ENCODE peak calls at places on chromosome 19, in five cellular contexts. J is mesendoderm, T is H1, Z is keratinocyte, Q is HCT116. H is an unnamed sample.

GRCh38 chr19:57088125-57088524 is 31.7 kb upstream of the USP29 start:
- DNase-seq in J (no peak), T (no peak), Z (no peak), Q (no peak), H (no peak)

GRCh38 chr19:12841094-12841493 is 2.8 kb downstream of the MAST1 start:
- DNase-seq in J (peak; percentile 98), T (peak; percentile 94), Z (no peak), Q (no peak), H (no peak)

GRCh38 chr19:46065486-46065885 is 24.7 kb upstream of the IGFL4 start:
- DNase-seq in J (no peak), T (no peak), Z (no peak), Q (no peak), H (peak; percentile 63)

GRCh38 chr19:50003810-50004419 is 21.3 kb downstream of the VRK3 start:
- DNase-seq in J (no peak), T (no peak), Z (peak; percentile 23), Q (peak; percentile 73), H (peak; percentile 98)

GRCh38 chr19:10299545-10300458 is 9.8 kb downstream of the ZGLP1 start:
- DNase-seq in J (no peak), T (no peak), Z (no peak), Q (no peak), H (no peak)

GRCh38 chr19:52592301-52592700 is 22.2 kb downstream of the ZNF701 start:
- DNase-seq in J (no peak), T (no peak), Z (no peak), Q (no peak), H (no peak)

GRCh38 chr19:18647371-18647767 is 10.5 kb downstream of the KLHL26 start:
- DNase-seq in J (no peak), T (no peak), Z (no peak), Q (no peak), H (no peak)

GRCh38 chr19:56253737-56254136 is 18.8 kb upstream of the EDDM13 start:
- DNase-seq in J (peak; percentile 23), T (no peak), Z (peak; percentile 17), Q (peak; percentile 41), H (peak; percentile 81)

GRCh38 chr19:43711751-43712355 is 4.0 kb upstream of the IRGC start:
- DNase-seq in J (no peak), T (no peak), Z (no peak), Q (no peak), H (peak; percentile 19)

GRCh38 chr19:39390460-39390758 is 497 bp downstream of the PAF1 start:
- DNase-seq in J (no peak), T (no peak), Z (no peak), Q (peak; percentile 84), H (peak; percentile 45)

GRCh38 chr19:56504581-56504980 is 3.1 kb upstream of the ZNF471 start:
- DNase-seq in J (no peak), T (no peak), Z (no peak), Q (no peak), H (no peak)

GRCh38 chr19:35144600-35145436 is 1.8 kb downstream of the FXYD7 start:
- DNase-seq in J (peak; percentile 93), T (no peak), Z (peak; percentile 85), Q (no peak), H (peak; percentile 74)

GRCh38 chr19:43534305-43534612 is 1.3 kb downstream of the ZNF575 start:
- DNase-seq in J (no peak), T (no peak), Z (no peak), Q (no peak), H (no peak)

GRCh38 chr19:35045667-35046300 is 4.3 kb downstream of the HPN start:
- DNase-seq in J (peak; percentile 80), T (no peak), Z (no peak), Q (no peak), H (peak; percentile 24)

GRCh38 chr19:4676955-4677731 is 7.0 kb upstream of the MYDGF start:
- DNase-seq in J (peak; percentile 94), T (peak; percentile 75), Z (no peak), Q (peak; percentile 83), H (peak; percentile 53)

GRCh38 chr19:13132471-13133166 is 14.6 kb downstream of the NACC1 start:
- DNase-seq in J (no peak), T (no peak), Z (no peak), Q (no peak), H (peak; percentile 28)

GRCh38 chr19:1007399-1007745 is 7.2 kb downstream of the GRIN3B start:
- DNase-seq in J (no peak), T (no peak), Z (no peak), Q (no peak), H (no peak)

GRCh38 chr19:5321851-5322681 is 18.5 kb downstream of the PTPRS start:
- DNase-seq in J (no peak), T (no peak), Z (no peak), Q (no peak), H (no peak)

GRCh38 chr19:2315818-2316353 is 7.9 kb upstream of the LINGO3 start:
- DNase-seq in J (peak; percentile 68), T (no peak), Z (no peak), Q (no peak), H (peak; percentile 46)

GRCh38 chr19:20103091-20103501 is 25.3 kb downstream of the ZNF90 start:
- DNase-seq in J (peak; percentile 91), T (no peak), Z (no peak), Q (no peak), H (no peak)

GRCh38 chr19:46722421-46723022 is 5.6 kb upstream of the PRKD2 start:
- DNase-seq in J (no peak), T (no peak), Z (no peak), Q (no peak), H (no peak)

GRCh38 chr19:33639034-33639681 is 17.4 kb downstream of the CHST8 start:
- DNase-seq in J (no peak), T (no peak), Z (no peak), Q (no peak), H (no peak)

GRCh38 chr19:11279505-11280236 is 16.3 kb upstream of the TSPAN16 start:
- DNase-seq in J (no peak), T (no peak), Z (no peak), Q (no peak), H (no peak)

GRCh38 chr19:51091126-51091525 is 8.4 kb upstream of the KLK14 start:
- DNase-seq in J (no peak), T (no peak), Z (no peak), Q (no peak), H (no peak)

GRCh38 chr19:1970003-1970805 is 29.2 kb downstream of the CSNK1G2 start:
- DNase-seq in J (no peak), T (no peak), Z (no peak), Q (no peak), H (peak; percentile 79)

GRCh38 chr19:10730932-10731331 is 13.1 kb downstream of the DNM2 start:
- DNase-seq in J (no peak), T (no peak), Z (no peak), Q (no peak), H (no peak)

GRCh38 chr19:17467471-17468301 is 2.6 kb upstream of the SLC27A1 start:
- DNase-seq in J (no peak), T (no peak), Z (no peak), Q (no peak), H (no peak)

GRCh38 chr19:17470204-17470841 is at the start of gene SLC27A1:
- DNase-seq in J (peak; percentile 99), T (peak; percentile 96), Z (peak; percentile 95), Q (peak; percentile 98), H (peak; percentile 99)

GRCh38 chr19:17469371-17470203 is 737 bp upstream of the SLC27A1 start:
- DNase-seq in J (peak; percentile 99), T (peak; percentile 92), Z (peak; percentile 96), Q (peak; percentile 96), H (peak; percentile 97)

GRCh38 chr19:17469092-17469370 is 1.3 kb upstream of the SLC27A1 start:
- DNase-seq in J (no peak), T (no peak), Z (no peak), Q (no peak), H (no peak)

GRCh38 chr19:17468302-17469091 is 1.8 kb upstream of the SLC27A1 start:
- DNase-seq in J (no peak), T (no peak), Z (peak; percentile 40), Q (no peak), H (no peak)
- H3K9ac ChIP-seq in J (peak overlapping the region; percentile 70), T (no peak overlapping the region), Z (peak overlapping the region; percentile 83), Q (peak overlapping the region; percentile 82), H (peak overlapping the region; percentile 76)

GRCh38 chr19:38264486-38265212 is at the start of gene SPINT2:
- DNase-seq in J (peak; percentile 91), T (peak; percentile 60), Z (peak; percentile 73), Q (peak; percentile 67), H (no peak)
- H3K9ac ChIP-seq in J (peak within 1 kb of the TSS; percentile 93), T (peak within 1 kb of the TSS; percentile 78), Z (peak within 1 kb of the TSS; percentile 93), Q (peak within 1 kb of the TSS; percentile 88), H (peak within 1 kb of the TSS; percentile 86)

DNA sequence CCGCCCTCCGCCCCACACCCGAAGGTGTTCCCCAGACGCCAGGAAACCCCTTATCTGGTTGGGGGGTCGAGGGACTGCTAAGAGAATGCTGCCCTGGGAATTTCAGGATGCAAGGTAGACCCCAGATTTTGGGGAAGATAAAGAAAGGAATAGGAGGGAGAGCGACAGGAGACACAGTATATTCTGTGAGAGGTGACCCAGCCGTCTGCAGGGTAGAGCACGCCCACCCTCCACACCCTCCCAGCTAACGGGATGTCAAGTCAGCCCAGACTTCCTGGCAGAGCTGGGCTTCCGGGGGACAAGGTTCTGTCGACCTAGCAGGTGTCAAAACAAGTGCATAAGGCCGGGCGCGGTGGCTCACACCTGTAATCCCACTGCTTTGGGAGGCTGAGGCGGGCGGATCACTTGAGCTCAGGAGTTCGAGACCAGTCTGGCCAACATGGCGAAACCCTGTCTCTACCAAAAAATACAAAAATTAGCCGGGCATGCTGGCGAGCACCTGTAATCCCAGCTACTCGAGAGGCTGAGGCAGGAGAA is 735 bp upstream of the PRR36 start:
- DNase-seq in J (no peak), T (no peak), Z (no peak), Q (no peak), H (no peak)
- H3K9ac ChIP-seq in J (no peak overlapping the region), T (no peak overlapping the region), Z (no peak overlapping the region), Q (peak overlapping the region; percentile 41), H (no peak overlapping the region)

GRCh38 chr19:3456925-3457530 is 23.3 kb downstream of the SMIM24 start:
- DNase-seq in J (no peak), T (no peak), Z (no peak), Q (no peak), H (no peak)

GRCh38 chr19:3458595-3459284 is 21.6 kb downstream of the SMIM24 start:
- DNase-seq in J (peak; percentile 82), T (no peak), Z (no peak), Q (no peak), H (no peak)

GRCh38 chr19:3455960-3456601 is 24.2 kb downstream of the SMIM24 start:
- DNase-seq in J (no peak), T (no peak), Z (no peak), Q (no peak), H (no peak)

GRCh38 chr19:3458229-3458555 is 22.1 kb downstream of the SMIM24 start:
- DNase-seq in J (peak; percentile 63), T (no peak), Z (no peak), Q (no peak), H (no peak)

DNA sequence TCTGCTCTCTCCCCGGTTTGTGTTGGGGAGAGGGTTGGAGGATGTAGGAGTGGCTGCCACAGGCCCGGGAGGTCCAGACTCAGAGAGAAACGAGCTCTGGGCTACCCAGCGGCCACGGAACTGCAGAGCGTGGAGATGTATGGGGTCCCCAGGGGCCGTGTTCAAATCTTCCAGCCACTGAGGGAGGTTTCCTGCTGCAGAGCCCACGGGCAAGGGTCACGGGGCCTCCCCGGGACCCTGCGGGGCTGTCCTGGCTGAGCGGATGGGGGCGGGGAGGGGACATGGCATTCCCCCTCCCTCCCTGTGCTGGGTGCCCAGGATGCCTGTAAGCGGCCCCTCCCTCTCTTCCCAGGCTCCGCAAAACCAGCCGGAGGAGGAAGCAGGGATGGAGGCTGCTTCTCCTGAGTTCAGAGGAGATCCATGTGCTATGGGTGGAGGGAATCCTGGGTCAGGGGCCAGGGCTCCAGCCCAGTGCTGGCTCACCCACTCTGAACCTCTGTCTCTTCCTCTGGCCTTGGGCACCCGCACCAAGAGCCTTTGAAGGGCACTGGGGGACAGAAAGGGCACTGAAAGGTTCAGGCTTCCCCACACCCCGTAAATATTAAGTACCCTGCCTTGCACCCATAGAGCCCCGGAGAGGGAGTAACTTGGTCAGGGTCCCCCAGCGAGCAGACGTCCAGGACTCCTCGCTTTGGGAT is 22.6 kb downstream of the SMIM24 start:
- DNase-seq in J (peak; percentile 80), T (no peak), Z (no peak), Q (no peak), H (no peak)
- H3K9ac ChIP-seq in J (peak overlapping the region; percentile 14), T (no peak overlapping the region), Z (no peak overlapping the region), Q (no peak overlapping the region), H (no peak overlapping the region)

H was measured in PC-3.